ENCODE peak calls at places on chromosomes 1 and 21, in six cellular contexts. V, L, J, X, P and T are unnamed samples.

GRCh38 chr1:155272466-155273133 is 704 bp downstream of the CLK2 start:
- DNase-seq in L (peak; percentile 65), X (peak; percentile 65), V (peak; percentile 75), J (no peak), P (no peak), T (no peak)

GRCh38 chr1:54499097-54500029 is 48.7 kb upstream of the ACOT11 start:
- DNase-seq in V (peak; percentile 56), P (no peak), X (peak; percentile 60), J (peak; percentile 67), L (peak; percentile 50), T (no peak)

GRCh38 chr1:184457500-184457899 is 70.7 kb downstream of the C1orf21 start:
- DNase-seq in P (no peak), X (peak; percentile 29), L (peak; percentile 57), V (no peak), J (no peak), T (no peak)

GRCh38 chr21:25421327-25422028 is 185.8 kb downstream of the MRPL39 start:
- DNase-seq in X (peak; percentile 48), J (peak; percentile 70), V (peak; percentile 26), P (peak; percentile 9), L (peak; percentile 39), T (peak; percentile 95)

GRCh38 chr1:54548389-54549044 is 489 bp downstream of the ACOT11 start:
- DNase-seq in V (no peak), X (no peak), J (no peak), P (no peak), L (no peak), T (no peak)

GRCh38 chr1:66371233-66372005 is 162.5 kb upstream of the SGIP1 start:
- DNase-seq in L (peak; percentile 79), P (no peak), X (peak; percentile 76), V (peak; percentile 80), J (peak; percentile 54), T (peak; percentile 74)

GRCh38 chr1:111140680-111140967 is 601 bp downstream of the CEPT1 start:
- DNase-seq in J (no peak), P (peak; percentile 14), L (peak; percentile 55), V (peak; percentile 73), X (peak; percentile 60), T (peak; percentile 46)

GRCh38 chr1:205168291-205168690 is 43.2 kb downstream of the DSTYK start:
- DNase-seq in P (no peak), V (no peak), J (no peak), X (no peak), L (no peak), T (no peak)

GRCh38 chr1:214715126-214715525 is 112.1 kb downstream of the CENPF start:
- DNase-seq in V (no peak), P (no peak), J (no peak), X (no peak), L (no peak), T (no peak)

GRCh38 chr1:214720561-214720960 is 117.6 kb downstream of the CENPF start:
- DNase-seq in J (no peak), V (peak; percentile 36), P (no peak), X (no peak), L (no peak), T (no peak)

GRCh38 chr1:214718724-214719123 is 115.7 kb downstream of the CENPF start:
- DNase-seq in P (no peak), J (no peak), X (peak; percentile 2), V (peak; percentile 47), L (no peak), T (no peak)

GRCh38 chr1:214717323-214717722 is 114.3 kb downstream of the CENPF start:
- DNase-seq in V (peak; percentile 18), L (no peak), X (no peak), J (no peak), P (peak; percentile 37), T (no peak)

DNA sequence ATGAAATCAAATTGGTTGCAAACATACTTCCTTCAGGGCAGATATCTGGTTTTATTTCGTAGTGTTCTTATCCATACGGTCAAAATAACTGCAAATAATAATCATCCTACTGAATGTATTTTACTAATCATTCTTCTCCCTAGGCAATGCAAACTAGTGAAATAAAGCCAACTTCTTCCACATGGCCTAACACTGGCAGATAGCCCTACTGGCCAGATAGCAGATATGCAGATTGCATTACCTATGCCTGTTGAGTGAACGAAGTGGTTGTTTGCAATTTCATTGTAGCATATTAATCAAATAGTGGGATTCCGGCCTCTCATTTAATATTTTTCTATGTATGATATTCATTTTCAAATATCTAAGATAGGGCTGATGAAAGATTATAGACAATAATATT is 116.2 kb downstream of the CENPF start:
- DNase-seq in J (no peak), X (no peak), P (no peak), V (peak; percentile 23), L (no peak), T (no peak)
- TF ChIP-seq CTCF in J (no peak), X (peak; percentile 18), P (no peak), V (peak; percentile 18), L (peak; percentile 16), T (no peak)

DNA sequence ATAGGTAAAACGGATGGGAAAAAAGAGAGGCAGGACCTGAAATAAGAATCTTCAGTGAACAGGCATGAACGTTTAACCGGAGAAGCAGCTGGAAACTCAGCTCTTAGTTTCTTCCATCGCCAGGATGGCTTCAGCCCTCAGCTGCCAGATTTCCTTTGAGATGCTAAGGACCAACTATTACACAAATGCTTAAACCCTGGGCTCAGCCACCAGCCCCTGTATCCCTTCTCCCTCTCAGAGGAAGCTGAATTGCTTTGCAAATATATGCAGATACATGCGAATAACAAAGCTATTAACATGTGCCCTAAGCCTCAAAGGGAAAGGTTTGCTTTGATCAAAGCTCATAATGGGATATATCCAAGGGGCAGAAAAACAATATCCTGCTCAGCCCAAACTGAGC is 515.1 kb downstream of the OMA1 start:
- DNase-seq in P (no peak), V (no peak), L (no peak), J (no peak), X (no peak), T (no peak)
- H3K4me3 ChIP-seq in P (no peak overlapping the region), V (no peak overlapping the region), L (no peak overlapping the region), J (no peak overlapping the region), X (no peak overlapping the region), T (no peak overlapping the region)

GRCh38 chr1:182595641-182596240 is 6.7 kb upstream of the RNASEL start:
- DNase-seq in L (peak; percentile 79), J (peak; percentile 64), P (no peak), V (peak; percentile 61), X (peak; percentile 83), T (peak; percentile 68)
- TF ChIP-seq CTCF in L (peak; percentile 93), J (peak; percentile 87), P (peak; percentile 88), V (peak; percentile 97), X (peak; percentile 94), T (peak; percentile 91)

DNA sequence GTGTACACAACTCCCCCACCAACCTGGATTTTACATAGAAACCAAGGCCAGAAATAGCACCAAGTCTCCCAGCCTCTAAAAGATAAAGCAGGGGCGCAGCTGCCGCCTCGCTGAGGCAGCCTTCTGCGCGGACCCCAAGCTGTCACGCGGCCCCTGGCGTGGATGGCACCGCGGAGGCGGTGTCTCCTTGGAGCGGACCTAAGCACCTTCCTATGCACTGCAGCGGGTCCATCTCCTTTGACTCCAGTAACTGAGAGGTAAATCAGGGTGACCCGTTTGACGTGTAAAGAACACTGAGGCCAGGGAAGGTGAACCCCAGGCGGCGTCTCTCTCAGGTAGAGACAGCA is 17.0 kb downstream of the ZNF697 start:
- DNase-seq in P (no peak), J (no peak), X (no peak), L (no peak), V (no peak), T (no peak)
- H3K4me3 ChIP-seq in P (peak overlapping the region; percentile 21), J (no peak overlapping the region), X (peak overlapping the region; percentile 33), L (peak overlapping the region; percentile 40), V (peak overlapping the region; percentile 12), T (no peak overlapping the region)

GRCh38 chr1:46196609-46197008 is 1.6 kb downstream of the POMGNT1 start:
- DNase-seq in V (no peak), L (no peak), X (no peak), J (no peak), P (no peak), T (no peak)

GRCh38 chr1:46199233-46199749 is 1.1 kb upstream of the POMGNT1 start:
- DNase-seq in X (no peak), P (no peak), J (no peak), V (no peak), L (no peak), T (no peak)

GRCh38 chr1:46194641-46195179 is 3.5 kb downstream of the POMGNT1 start:
- DNase-seq in X (peak; percentile 19), L (no peak), V (no peak), J (peak; percentile 32), P (no peak), T (no peak)

GRCh38 chr1:46197551-46198025 is 646 bp downstream of the POMGNT1 start:
- DNase-seq in X (no peak), V (no peak), L (no peak), J (no peak), P (no peak), T (no peak)

GRCh38 chr1:46198026-46198826 is at the start of gene POMGNT1:
- DNase-seq in J (peak; percentile 81), P (no peak), L (peak; percentile 72), X (peak; percentile 73), V (peak; percentile 58), T (peak; percentile 86)
- TF ChIP-seq CTCF in J (no peak), P (peak; percentile 34), L (no peak), X (no peak), V (peak; percentile 18), T (no peak)

DNA sequence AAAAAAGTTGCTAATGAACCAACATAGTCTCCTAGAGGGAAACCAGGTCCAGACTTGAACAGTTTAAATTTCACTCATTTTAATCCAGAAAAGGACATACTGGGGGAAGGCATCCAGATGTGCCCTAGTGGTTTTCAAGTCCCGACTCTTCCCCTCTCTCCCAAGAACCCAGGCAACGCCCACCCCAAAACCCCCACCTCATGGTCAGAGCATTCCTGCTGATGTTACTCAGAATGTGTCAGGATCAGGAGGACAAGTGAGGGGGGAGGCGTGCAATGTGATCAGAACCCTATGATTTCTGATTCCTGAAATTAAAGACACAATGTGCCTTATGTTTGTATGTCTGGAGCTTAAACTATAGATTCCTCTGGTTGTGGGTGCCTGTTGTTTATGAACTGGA is 1.6 kb upstream of the CTSK start:
- DNase-seq in L (peak; percentile 60), V (peak; percentile 74), X (no peak), J (no peak), P (peak; percentile 21), T (no peak)
- H3K4me3 ChIP-seq in L (no peak overlapping the region), V (no peak overlapping the region), X (no peak overlapping the region), J (no peak overlapping the region), P (no peak overlapping the region), T (no peak overlapping the region)

GRCh38 chr21:46245213-46245915 is 16.8 kb upstream of the LSS start:
- DNase-seq in J (no peak), X (no peak), V (no peak), L (no peak), P (no peak), T (no peak)
- TF ChIP-seq CTCF in J (no peak), X (no peak), V (no peak), L (no peak), P (no peak), T (no peak)

DNA sequence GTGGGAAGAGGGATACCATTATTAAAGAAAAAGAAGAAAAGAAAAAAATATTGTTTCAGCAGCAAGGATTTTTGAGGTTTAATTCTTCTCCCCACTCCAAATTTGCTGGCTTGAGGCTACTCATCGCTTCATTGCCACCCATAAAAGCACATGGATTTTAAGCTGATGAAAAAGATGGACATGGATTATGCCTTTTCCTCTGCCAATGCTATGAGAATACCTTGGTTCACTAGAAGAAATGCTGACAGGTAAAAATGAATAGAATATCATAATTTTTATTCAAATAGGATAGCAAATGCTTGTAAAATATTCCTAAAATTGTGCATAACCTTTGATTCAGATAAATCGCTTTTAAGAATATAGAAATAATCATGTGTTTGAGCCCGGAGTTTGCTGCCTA is 289.7 kb upstream of the DPYD start:
- DNase-seq in L (no peak), X (no peak), J (no peak), V (no peak), P (no peak), T (no peak)
- H3K4me3 ChIP-seq in L (no peak overlapping the region), X (no peak overlapping the region), J (no peak overlapping the region), V (peak overlapping the region; percentile 17), P (no peak overlapping the region), T (no peak overlapping the region)